ENCODE peak calls at places on chromosomes 3 and 15, in seven cellular contexts. One of them, this sample, is unnamed.

GRCh38 chr3:31295150-31295765 is 237.5 kb upstream of the STT3B start:
- DNase-seq in adrenal gland: no peak
- DNase-seq in K562: no peak
- DNase-seq in sigmoid colon: no peak
- DNase-seq in tibial nerve: no peak
- DNase-seq in stomach: no peak
- DNase-seq in lower leg skin: no peak
- DNase-seq in this sample: no peak

GRCh38 chr3:122938756-122939425 is 88.7 kb downstream of the SEMA5B start:
- DNase-seq in adrenal gland: no peak
- DNase-seq in K562: peak
- DNase-seq in stomach: peak
- DNase-seq in sigmoid colon: no peak
- DNase-seq in tibial nerve: no peak
- DNase-seq in lower leg skin: peak
- DNase-seq in this sample: no peak

GRCh38 chr3:187678869-187679268 is 8.7 kb upstream of the SST start:
- DNase-seq in sigmoid colon: no peak
- DNase-seq in lower leg skin: no peak
- DNase-seq in tibial nerve: peak
- DNase-seq in K562: peak
- DNase-seq in adrenal gland: peak
- DNase-seq in stomach: peak
- DNase-seq in this sample: peak

GRCh38 chr3:184592411-184593200 is 31.0 kb downstream of the EPHB3 start:
- DNase-seq in stomach: no peak
- DNase-seq in sigmoid colon: no peak
- DNase-seq in lower leg skin: no peak
- DNase-seq in adrenal gland: peak
- DNase-seq in K562: no peak
- DNase-seq in tibial nerve: no peak
- DNase-seq in this sample: no peak

GRCh38 chr3:17801131-17801530 is 58.7 kb upstream of the TBC1D5 start:
- DNase-seq in K562: no peak
- DNase-seq in sigmoid colon: no peak
- DNase-seq in lower leg skin: no peak
- DNase-seq in adrenal gland: no peak
- DNase-seq in stomach: no peak
- DNase-seq in tibial nerve: no peak
- DNase-seq in this sample: no peak

GRCh38 chr3:149967067-149967685 is 3.5 kb downstream of the PFN2 start:
- DNase-seq in sigmoid colon: no peak
- DNase-seq in tibial nerve: no peak
- DNase-seq in adrenal gland: no peak
- DNase-seq in lower leg skin: no peak
- DNase-seq in K562: peak
- DNase-seq in stomach: no peak
- DNase-seq in this sample: peak

GRCh38 chr3:95227092-95227491 is 1164.2 kb downstream of the NSUN3 start:
- DNase-seq in adrenal gland: no peak
- DNase-seq in lower leg skin: no peak
- DNase-seq in sigmoid colon: no peak
- DNase-seq in stomach: no peak
- DNase-seq in tibial nerve: no peak
- DNase-seq in K562: no peak
- DNase-seq in this sample: no peak

GRCh38 chr15:40992825-40993224 is 39.6 kb downstream of the CHAC1 start:
- DNase-seq in adrenal gland: no peak
- DNase-seq in K562: no peak
- DNase-seq in tibial nerve: no peak
- DNase-seq in sigmoid colon: no peak
- DNase-seq in stomach: no peak
- DNase-seq in lower leg skin: no peak
- DNase-seq in this sample: no peak

DNA sequence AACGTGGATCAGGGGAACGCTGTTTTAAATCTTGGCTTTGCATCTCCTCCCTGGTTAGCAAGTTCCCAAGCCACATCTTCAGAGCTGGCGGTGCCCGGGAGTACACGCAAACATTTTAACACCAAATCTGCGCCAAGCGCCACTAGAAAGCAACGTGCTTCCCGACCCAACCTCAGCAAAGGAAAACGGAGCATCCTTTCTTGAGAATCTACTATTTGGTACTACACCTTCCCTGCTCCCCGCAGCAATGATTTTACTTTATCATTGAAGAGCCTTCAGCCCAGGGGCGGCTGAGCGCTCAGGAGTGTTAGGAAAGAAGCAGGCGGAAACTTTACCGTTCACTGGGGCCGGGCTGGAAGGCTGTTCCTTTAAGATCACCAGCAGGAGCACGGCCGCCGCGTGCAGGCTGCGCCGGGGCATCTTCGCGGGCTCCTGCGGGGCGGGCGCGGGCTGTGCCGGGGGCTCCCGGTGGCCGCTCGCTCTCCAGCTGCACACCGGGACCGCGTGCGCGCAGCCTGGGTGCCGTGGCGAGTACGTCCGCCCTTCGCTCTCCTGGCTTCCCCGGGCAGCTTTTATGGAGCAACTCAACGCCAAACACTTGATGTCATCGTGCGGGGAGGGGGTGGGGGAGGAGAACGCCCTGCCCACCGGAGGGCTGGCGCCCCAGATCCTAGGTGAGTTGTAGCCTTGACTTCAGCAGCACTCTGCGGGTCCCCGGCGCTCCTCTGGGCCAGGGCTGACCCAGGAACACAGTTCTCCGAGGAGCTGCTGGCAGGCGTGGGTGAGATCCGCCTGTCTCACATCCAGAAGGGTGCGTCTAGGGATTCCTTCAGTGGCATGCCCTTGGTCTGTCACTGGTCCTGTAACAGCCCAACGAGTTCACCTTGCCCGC is at the start of gene CA12:
- DNase-seq in stomach: peak
- DNase-seq in lower leg skin: no peak
- DNase-seq in tibial nerve: no peak
- DNase-seq in K562: no peak
- DNase-seq in sigmoid colon: peak
- DNase-seq in adrenal gland: peak
- DNase-seq in this sample: no peak
- TF ChIP-seq POLR2A in stomach: no peak
- TF ChIP-seq POLR2A in lower leg skin: no peak
- TF ChIP-seq POLR2A in tibial nerve: no peak
- TF ChIP-seq POLR2A in K562: no peak
- TF ChIP-seq POLR2A in sigmoid colon: no peak
- TF ChIP-seq POLR2A in adrenal gland: no peak
- TF ChIP-seq POLR2A in this sample: no peak

DNA sequence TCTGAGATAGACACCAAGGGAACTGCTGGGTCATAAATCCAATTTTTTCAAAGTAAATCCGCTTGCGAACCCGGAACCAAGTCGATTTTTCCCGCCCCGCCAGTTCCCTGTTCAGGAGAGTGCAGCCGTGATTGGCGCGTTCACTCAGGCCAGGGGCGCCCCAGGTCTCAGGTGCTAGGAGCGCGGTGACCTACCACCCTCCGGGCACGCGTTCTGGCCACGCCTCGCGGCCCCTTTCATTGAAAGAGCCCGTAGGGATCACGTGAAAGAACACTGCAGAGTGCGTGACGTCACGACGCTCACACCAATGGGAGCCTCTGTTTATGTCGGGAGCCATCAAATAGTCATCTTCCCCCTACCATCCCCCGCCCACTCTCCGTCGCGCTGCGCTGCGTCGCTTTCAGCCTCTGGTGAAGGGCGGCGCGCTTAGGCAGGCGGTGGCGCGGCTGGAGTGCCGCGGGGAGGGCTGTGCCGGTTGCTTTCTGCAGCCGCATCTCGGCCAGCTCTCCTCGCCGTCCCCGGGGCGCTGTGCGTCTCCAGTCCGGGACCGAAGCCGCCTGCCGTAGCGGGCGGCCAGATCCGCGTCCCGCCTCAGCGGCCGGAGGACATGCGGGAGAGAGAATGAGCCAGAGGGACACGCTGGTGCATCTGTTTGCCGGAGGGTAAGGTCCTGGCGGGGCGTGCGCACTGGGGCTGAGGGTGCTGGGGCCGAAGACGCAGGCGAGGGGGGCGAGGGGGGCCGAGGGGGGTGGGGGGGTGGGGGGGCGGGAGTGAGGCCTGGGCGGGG is at the start of gene SLC25A36:
- DNase-seq in K562: peak
- DNase-seq in adrenal gland: peak
- DNase-seq in lower leg skin: peak
- DNase-seq in sigmoid colon: peak
- DNase-seq in stomach: peak
- DNase-seq in tibial nerve: peak
- DNase-seq in this sample: peak
- TF ChIP-seq POLR2A in K562: peak
- TF ChIP-seq POLR2A in adrenal gland: peak
- TF ChIP-seq POLR2A in lower leg skin: no peak
- TF ChIP-seq POLR2A in sigmoid colon: peak
- TF ChIP-seq POLR2A in stomach: peak
- TF ChIP-seq POLR2A in tibial nerve: peak
- TF ChIP-seq POLR2A in this sample: peak

GRCh38 chr15:67186226-67186649 is 68.2 kb downstream of the AAGAB start:
- DNase-seq in tibial nerve: peak
- DNase-seq in adrenal gland: peak
- DNase-seq in stomach: no peak
- DNase-seq in K562: no peak
- DNase-seq in sigmoid colon: peak
- DNase-seq in lower leg skin: peak
- DNase-seq in this sample: no peak

GRCh38 chr15:67185621-67186225 is 68.7 kb downstream of the AAGAB start:
- DNase-seq in stomach: no peak
- DNase-seq in lower leg skin: no peak
- DNase-seq in K562: no peak
- DNase-seq in tibial nerve: no peak
- DNase-seq in adrenal gland: no peak
- DNase-seq in sigmoid colon: no peak
- DNase-seq in this sample: no peak

GRCh38 chr15:67185051-67185450 is 69.4 kb downstream of the AAGAB start:
- DNase-seq in sigmoid colon: no peak
- DNase-seq in adrenal gland: peak
- DNase-seq in stomach: no peak
- DNase-seq in K562: no peak
- DNase-seq in lower leg skin: no peak
- DNase-seq in tibial nerve: no peak
- DNase-seq in this sample: no peak

GRCh38 chr15:67183443-67184169 is 70.9 kb downstream of the AAGAB start:
- DNase-seq in adrenal gland: no peak
- DNase-seq in sigmoid colon: peak
- DNase-seq in lower leg skin: no peak
- DNase-seq in stomach: no peak
- DNase-seq in tibial nerve: peak
- DNase-seq in K562: no peak
- DNase-seq in this sample: no peak

DNA sequence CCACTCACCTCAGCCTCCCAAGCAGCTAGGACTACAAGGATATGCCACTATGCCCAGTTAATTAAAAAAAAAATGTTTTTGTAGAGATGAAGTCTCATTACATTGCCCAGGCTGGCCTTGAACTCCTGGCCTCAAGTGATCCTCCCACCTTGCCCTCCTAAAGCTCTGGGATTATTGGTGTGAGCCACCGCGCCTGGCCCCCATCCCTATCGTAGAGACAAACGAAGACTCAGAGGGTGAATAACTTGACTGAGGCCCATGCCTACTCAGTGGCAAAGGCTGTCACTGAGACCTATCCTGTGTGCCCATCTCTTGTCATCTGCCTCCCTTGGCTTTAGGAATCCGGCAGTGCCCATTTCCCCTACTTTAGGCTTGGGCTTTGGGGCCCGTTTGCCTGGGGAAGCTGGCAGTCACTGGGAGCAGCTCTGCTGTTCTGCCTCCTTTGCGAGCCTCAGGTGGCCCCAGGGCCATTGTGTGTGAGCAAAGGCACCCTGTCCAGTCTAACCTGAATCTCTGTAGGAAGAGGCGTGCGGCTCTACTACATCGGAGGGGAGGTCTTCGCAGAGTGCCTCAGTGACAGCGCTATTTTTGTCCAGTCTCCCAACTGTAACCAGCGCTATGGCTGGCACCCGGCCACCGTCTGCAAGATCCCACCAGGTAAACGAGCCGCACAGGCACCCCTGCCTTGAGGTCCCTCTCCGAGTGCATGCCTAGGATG is 70.1 kb downstream of the AAGAB start:
- DNase-seq in tibial nerve: no peak
- DNase-seq in lower leg skin: peak
- DNase-seq in stomach: no peak
- DNase-seq in adrenal gland: peak
- DNase-seq in K562: no peak
- DNase-seq in sigmoid colon: no peak
- DNase-seq in this sample: no peak
- TF ChIP-seq POLR2A in tibial nerve: no peak
- TF ChIP-seq POLR2A in lower leg skin: no peak
- TF ChIP-seq POLR2A in stomach: no peak
- TF ChIP-seq POLR2A in adrenal gland: no peak
- TF ChIP-seq POLR2A in K562: no peak
- TF ChIP-seq POLR2A in sigmoid colon: no peak
- TF ChIP-seq POLR2A in this sample: no peak

DNA sequence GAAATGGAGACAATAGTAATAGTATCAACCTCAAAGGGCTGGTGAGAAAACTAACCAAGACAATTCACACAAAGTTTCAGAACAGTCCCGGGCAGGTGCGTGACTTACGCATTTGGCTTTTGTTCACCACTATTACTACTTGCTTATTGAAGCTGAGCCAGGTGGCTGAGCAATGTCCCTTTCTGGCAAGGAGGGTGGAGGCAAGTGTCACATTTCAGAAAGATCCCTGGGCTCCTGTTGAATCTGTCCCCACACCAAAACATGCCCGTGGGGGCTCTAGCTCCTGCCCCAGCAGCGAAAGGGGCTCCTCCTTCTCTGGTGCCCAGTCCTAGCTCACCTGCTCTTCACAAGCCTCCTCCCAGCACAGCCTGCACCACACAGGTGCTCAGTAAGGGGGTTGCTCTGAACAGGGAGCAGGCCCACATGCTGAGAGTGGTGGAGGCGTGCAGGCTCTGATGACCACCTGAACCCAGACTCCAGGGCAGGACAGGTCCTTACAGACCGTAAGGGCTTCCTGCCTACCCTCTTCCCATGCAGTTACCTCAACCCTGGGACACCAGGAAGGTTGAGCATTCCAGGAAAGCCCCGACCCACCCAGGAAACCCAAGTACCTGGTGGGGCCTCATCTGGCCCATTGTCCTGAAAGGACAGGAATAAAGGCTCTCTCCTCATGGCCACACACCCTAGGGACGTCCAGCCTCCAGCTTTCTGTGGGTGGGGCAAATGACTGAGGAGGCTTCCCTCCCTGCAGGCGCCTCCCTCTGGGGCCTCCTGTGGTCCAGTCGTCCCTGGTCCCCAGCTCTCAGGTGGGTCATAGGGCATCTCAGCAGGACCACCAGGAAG is 32.6 kb downstream of the SEMA7A start:
- DNase-seq in sigmoid colon: no peak
- DNase-seq in lower leg skin: no peak
- DNase-seq in adrenal gland: peak
- DNase-seq in tibial nerve: no peak
- DNase-seq in K562: no peak
- DNase-seq in stomach: no peak
- DNase-seq in this sample: peak
- TF ChIP-seq POLR2A in sigmoid colon: no peak
- TF ChIP-seq POLR2A in lower leg skin: no peak
- TF ChIP-seq POLR2A in adrenal gland: no peak
- TF ChIP-seq POLR2A in tibial nerve: no peak
- TF ChIP-seq POLR2A in K562: no peak
- TF ChIP-seq POLR2A in stomach: no peak
- TF ChIP-seq POLR2A in this sample: peak

GRCh38 chr15:99454941-99455795 is 110.6 kb upstream of the MEF2A start:
- DNase-seq in sigmoid colon: peak
- DNase-seq in adrenal gland: peak
- DNase-seq in K562: peak
- DNase-seq in lower leg skin: peak
- DNase-seq in stomach: peak
- DNase-seq in tibial nerve: peak
- DNase-seq in this sample: peak
- TF ChIP-seq POLR2A in sigmoid colon: no peak
- TF ChIP-seq POLR2A in adrenal gland: no peak
- TF ChIP-seq POLR2A in K562: no peak
- TF ChIP-seq POLR2A in lower leg skin: no peak
- TF ChIP-seq POLR2A in stomach: no peak
- TF ChIP-seq POLR2A in tibial nerve: no peak
- TF ChIP-seq POLR2A in this sample: peak